ENCODE peak calls at places on chromosomes 16 and 17, in eight cellular contexts. One of them, this sample, is unnamed.

GRCh38 chr16:80356365-80356764 is 184.4 kb upstream of the DYNLRB2 start:
- DNase-seq in HCT116: no peak
- DNase-seq in T-helper 17 cell: no peak
- DNase-seq in GM04503: no peak
- DNase-seq in WERI-Rb-1: no peak
- DNase-seq in ACHN: no peak
- DNase-seq in stimulated activated CD8-positive, alpha-beta memory T cell treated with anti-CD3 and anti-CD28 coated beads, Interleukin-4, amount 100 ng/mL, for 24 hours: no peak
- DNase-seq in SK-MEL-5: no peak
- DNase-seq in this sample: no peak

GRCh38 chr17:15966879-15967248 is 21.9 kb downstream of the ADORA2B start:
- DNase-seq in HCT116: no peak
- DNase-seq in ACHN: peak; percentile 47
- DNase-seq in GM04503: no peak
- DNase-seq in WERI-Rb-1: no peak
- DNase-seq in SK-MEL-5: no peak
- DNase-seq in stimulated activated CD8-positive, alpha-beta memory T cell treated with anti-CD3 and anti-CD28 coated beads, Interleukin-4, amount 100 ng/mL, for 24 hours: no peak
- DNase-seq in T-helper 17 cell: no peak
- DNase-seq in this sample: no peak

GRCh38 chr16:85193876-85194275 is 81.6 kb upstream of the CIBAR2 start:
- DNase-seq in ACHN: no peak
- DNase-seq in T-helper 17 cell: no peak
- DNase-seq in GM04503: no peak
- DNase-seq in HCT116: no peak
- DNase-seq in WERI-Rb-1: no peak
- DNase-seq in stimulated activated CD8-positive, alpha-beta memory T cell treated with anti-CD3 and anti-CD28 coated beads, Interleukin-4, amount 100 ng/mL, for 24 hours: no peak
- DNase-seq in SK-MEL-5: no peak
- DNase-seq in this sample: no peak

GRCh38 chr17:79108870-79109269 is 34.2 kb downstream of the ENGASE start:
- DNase-seq in WERI-Rb-1: no peak
- DNase-seq in stimulated activated CD8-positive, alpha-beta memory T cell treated with anti-CD3 and anti-CD28 coated beads, Interleukin-4, amount 100 ng/mL, for 24 hours: no peak
- DNase-seq in T-helper 17 cell: no peak
- DNase-seq in SK-MEL-5: no peak
- DNase-seq in GM04503: no peak
- DNase-seq in ACHN: no peak
- DNase-seq in HCT116: no peak
- DNase-seq in this sample: no peak

GRCh38 chr17:39643271-39643670 is 6.3 kb downstream of the STARD3 start:
- DNase-seq in SK-MEL-5: no peak
- DNase-seq in HCT116: no peak
- DNase-seq in stimulated activated CD8-positive, alpha-beta memory T cell treated with anti-CD3 and anti-CD28 coated beads, Interleukin-4, amount 100 ng/mL, for 24 hours: no peak
- DNase-seq in T-helper 17 cell: no peak
- DNase-seq in GM04503: no peak
- DNase-seq in ACHN: peak; percentile 22
- DNase-seq in WERI-Rb-1: no peak
- DNase-seq in this sample: no peak

GRCh38 chr16:30112197-30113030 is 923 bp downstream of the GDPD3 start:
- DNase-seq in WERI-Rb-1: peak; percentile 75
- DNase-seq in GM04503: no peak
- DNase-seq in stimulated activated CD8-positive, alpha-beta memory T cell treated with anti-CD3 and anti-CD28 coated beads, Interleukin-4, amount 100 ng/mL, for 24 hours: peak; percentile 47
- DNase-seq in SK-MEL-5: peak; percentile 72
- DNase-seq in ACHN: peak; percentile 60
- DNase-seq in T-helper 17 cell: peak; percentile 44
- DNase-seq in HCT116: no peak
- DNase-seq in this sample: peak; percentile 52

GRCh38 chr17:79088997-79089328 is 14.3 kb downstream of the ENGASE start:
- DNase-seq in SK-MEL-5: no peak
- DNase-seq in T-helper 17 cell: no peak
- DNase-seq in WERI-Rb-1: no peak
- DNase-seq in GM04503: no peak
- DNase-seq in ACHN: no peak
- DNase-seq in stimulated activated CD8-positive, alpha-beta memory T cell treated with anti-CD3 and anti-CD28 coated beads, Interleukin-4, amount 100 ng/mL, for 24 hours: no peak
- DNase-seq in HCT116: no peak
- DNase-seq in this sample: no peak

GRCh38 chr16:68401871-68402747 is 46.2 kb downstream of the SMPD3 start:
- DNase-seq in WERI-Rb-1: no peak
- DNase-seq in T-helper 17 cell: no peak
- DNase-seq in GM04503: peak; percentile 38
- DNase-seq in SK-MEL-5: no peak
- DNase-seq in HCT116: no peak
- DNase-seq in stimulated activated CD8-positive, alpha-beta memory T cell treated with anti-CD3 and anti-CD28 coated beads, Interleukin-4, amount 100 ng/mL, for 24 hours: no peak
- DNase-seq in ACHN: no peak
- DNase-seq in this sample: no peak

GRCh38 chr17:29760771-29761682 is 138.3 kb upstream of the CORO6 start:
- DNase-seq in GM04503: no peak
- DNase-seq in T-helper 17 cell: peak; percentile 84
- DNase-seq in ACHN: peak; percentile 92
- DNase-seq in HCT116: no peak
- DNase-seq in WERI-Rb-1: no peak
- DNase-seq in stimulated activated CD8-positive, alpha-beta memory T cell treated with anti-CD3 and anti-CD28 coated beads, Interleukin-4, amount 100 ng/mL, for 24 hours: peak; percentile 93
- DNase-seq in SK-MEL-5: peak; percentile 86
- DNase-seq in this sample: peak; percentile 85

GRCh38 chr16:14302399-14303181 is 231.5 kb downstream of the MRTFB start:
- DNase-seq in WERI-Rb-1: peak; percentile 35
- DNase-seq in ACHN: peak; percentile 53
- DNase-seq in SK-MEL-5: no peak
- DNase-seq in T-helper 17 cell: no peak
- DNase-seq in HCT116: no peak
- DNase-seq in GM04503: no peak
- DNase-seq in stimulated activated CD8-positive, alpha-beta memory T cell treated with anti-CD3 and anti-CD28 coated beads, Interleukin-4, amount 100 ng/mL, for 24 hours: no peak
- DNase-seq in this sample: peak; percentile 4

GRCh38 chr17:80539022-80539421 is 5.6 kb upstream of the RPTOR start:
- DNase-seq in ACHN: no peak
- DNase-seq in stimulated activated CD8-positive, alpha-beta memory T cell treated with anti-CD3 and anti-CD28 coated beads, Interleukin-4, amount 100 ng/mL, for 24 hours: no peak
- DNase-seq in T-helper 17 cell: no peak
- DNase-seq in SK-MEL-5: peak; percentile 49
- DNase-seq in WERI-Rb-1: no peak
- DNase-seq in HCT116: no peak
- DNase-seq in GM04503: no peak
- DNase-seq in this sample: no peak

GRCh38 chr17:10031606-10032005 is 126.5 kb upstream of the RCVRN start:
- DNase-seq in WERI-Rb-1: no peak
- DNase-seq in T-helper 17 cell: no peak
- DNase-seq in stimulated activated CD8-positive, alpha-beta memory T cell treated with anti-CD3 and anti-CD28 coated beads, Interleukin-4, amount 100 ng/mL, for 24 hours: no peak
- DNase-seq in SK-MEL-5: no peak
- DNase-seq in HCT116: no peak
- DNase-seq in ACHN: no peak
- DNase-seq in GM04503: no peak
- DNase-seq in this sample: no peak

GRCh38 chr16:31501966-31502348 is 6.2 kb downstream of the RUSF1 start:
- DNase-seq in T-helper 17 cell: no peak
- DNase-seq in ACHN: no peak
- DNase-seq in HCT116: no peak
- DNase-seq in SK-MEL-5: no peak
- DNase-seq in GM04503: no peak
- DNase-seq in WERI-Rb-1: no peak
- DNase-seq in stimulated activated CD8-positive, alpha-beta memory T cell treated with anti-CD3 and anti-CD28 coated beads, Interleukin-4, amount 100 ng/mL, for 24 hours: no peak
- DNase-seq in this sample: no peak

GRCh38 chr17:81429353-81429774 is 34.1 kb downstream of the BAHCC1 start:
- DNase-seq in T-helper 17 cell: no peak
- DNase-seq in WERI-Rb-1: no peak
- DNase-seq in HCT116: no peak
- DNase-seq in ACHN: peak; percentile 86
- DNase-seq in GM04503: no peak
- DNase-seq in stimulated activated CD8-positive, alpha-beta memory T cell treated with anti-CD3 and anti-CD28 coated beads, Interleukin-4, amount 100 ng/mL, for 24 hours: no peak
- DNase-seq in SK-MEL-5: no peak
- DNase-seq in this sample: no peak

GRCh38 chr17:40854175-40854814 is 12.7 kb downstream of the KRT12 start:
- DNase-seq in ACHN: peak; percentile 82
- DNase-seq in HCT116: peak; percentile 71
- DNase-seq in T-helper 17 cell: no peak
- DNase-seq in WERI-Rb-1: no peak
- DNase-seq in stimulated activated CD8-positive, alpha-beta memory T cell treated with anti-CD3 and anti-CD28 coated beads, Interleukin-4, amount 100 ng/mL, for 24 hours: no peak
- DNase-seq in GM04503: peak; percentile 82
- DNase-seq in SK-MEL-5: peak; percentile 59
- DNase-seq in this sample: no peak

GRCh38 chr16:1993731-1994131 is 4.0 kb downstream of the SYNGR3 start:
- DNase-seq in HCT116: no peak
- DNase-seq in ACHN: peak; percentile 77
- DNase-seq in GM04503: no peak
- DNase-seq in stimulated activated CD8-positive, alpha-beta memory T cell treated with anti-CD3 and anti-CD28 coated beads, Interleukin-4, amount 100 ng/mL, for 24 hours: no peak
- DNase-seq in SK-MEL-5: no peak
- DNase-seq in WERI-Rb-1: no peak
- DNase-seq in T-helper 17 cell: no peak
- DNase-seq in this sample: no peak

GRCh38 chr17:73841431-73842060 is 197.3 kb upstream of the SDK2 start:
- DNase-seq in ACHN: peak; percentile 25
- DNase-seq in SK-MEL-5: peak; percentile 76
- DNase-seq in HCT116: no peak
- DNase-seq in T-helper 17 cell: no peak
- DNase-seq in GM04503: no peak
- DNase-seq in WERI-Rb-1: peak; percentile 75
- DNase-seq in stimulated activated CD8-positive, alpha-beta memory T cell treated with anti-CD3 and anti-CD28 coated beads, Interleukin-4, amount 100 ng/mL, for 24 hours: no peak
- DNase-seq in this sample: no peak

GRCh38 chr16:56657555-56658430 is at the start of gene MT1F:
- DNase-seq in T-helper 17 cell: peak; percentile 60
- DNase-seq in HCT116: peak; percentile 83
- DNase-seq in stimulated activated CD8-positive, alpha-beta memory T cell treated with anti-CD3 and anti-CD28 coated beads, Interleukin-4, amount 100 ng/mL, for 24 hours: peak; percentile 61
- DNase-seq in WERI-Rb-1: no peak
- DNase-seq in GM04503: no peak
- DNase-seq in ACHN: peak; percentile 89
- DNase-seq in SK-MEL-5: peak; percentile 37
- DNase-seq in this sample: peak; percentile 67

GRCh38 chr17:37162800-37163199 is 213.0 kb upstream of the C17orf78 start:
- DNase-seq in ACHN: no peak
- DNase-seq in WERI-Rb-1: no peak
- DNase-seq in stimulated activated CD8-positive, alpha-beta memory T cell treated with anti-CD3 and anti-CD28 coated beads, Interleukin-4, amount 100 ng/mL, for 24 hours: no peak
- DNase-seq in GM04503: no peak
- DNase-seq in SK-MEL-5: peak; percentile 27
- DNase-seq in T-helper 17 cell: no peak
- DNase-seq in HCT116: no peak
- DNase-seq in this sample: no peak

GRCh38 chr16:19609359-19609758 is 53.9 kb downstream of the VPS35L start:
- DNase-seq in stimulated activated CD8-positive, alpha-beta memory T cell treated with anti-CD3 and anti-CD28 coated beads, Interleukin-4, amount 100 ng/mL, for 24 hours: no peak
- DNase-seq in GM04503: no peak
- DNase-seq in ACHN: no peak
- DNase-seq in HCT116: no peak
- DNase-seq in T-helper 17 cell: no peak
- DNase-seq in WERI-Rb-1: no peak
- DNase-seq in SK-MEL-5: no peak
- DNase-seq in this sample: no peak

GRCh38 chr17:395179-395578 is 42.6 kb upstream of the RPH3AL start:
- DNase-seq in HCT116: no peak
- DNase-seq in T-helper 17 cell: no peak
- DNase-seq in ACHN: no peak
- DNase-seq in GM04503: no peak
- DNase-seq in WERI-Rb-1: no peak
- DNase-seq in SK-MEL-5: no peak
- DNase-seq in stimulated activated CD8-positive, alpha-beta memory T cell treated with anti-CD3 and anti-CD28 coated beads, Interleukin-4, amount 100 ng/mL, for 24 hours: no peak
- DNase-seq in this sample: no peak

GRCh38 chr17:13597723-13598347 is 3.9 kb downstream of the HS3ST3A1 start:
- DNase-seq in HCT116: peak; percentile 27
- DNase-seq in SK-MEL-5: peak; percentile 61
- DNase-seq in ACHN: peak; percentile 72
- DNase-seq in T-helper 17 cell: no peak
- DNase-seq in stimulated activated CD8-positive, alpha-beta memory T cell treated with anti-CD3 and anti-CD28 coated beads, Interleukin-4, amount 100 ng/mL, for 24 hours: no peak
- DNase-seq in WERI-Rb-1: peak; percentile 46
- DNase-seq in GM04503: no peak
- DNase-seq in this sample: no peak

GRCh38 chr17:64424318-64424717 is 24.6 kb upstream of the MILR1 start:
- DNase-seq in HCT116: no peak
- DNase-seq in GM04503: no peak
- DNase-seq in ACHN: no peak
- DNase-seq in SK-MEL-5: no peak
- DNase-seq in T-helper 17 cell: no peak
- DNase-seq in WERI-Rb-1: no peak
- DNase-seq in stimulated activated CD8-positive, alpha-beta memory T cell treated with anti-CD3 and anti-CD28 coated beads, Interleukin-4, amount 100 ng/mL, for 24 hours: no peak
- DNase-seq in this sample: no peak

GRCh38 chr17:16870253-16871245 is 101.4 kb downstream of the TNFRSF13B start:
- DNase-seq in GM04503: no peak
- DNase-seq in HCT116: no peak
- DNase-seq in T-helper 17 cell: no peak
- DNase-seq in WERI-Rb-1: no peak
- DNase-seq in ACHN: no peak
- DNase-seq in stimulated activated CD8-positive, alpha-beta memory T cell treated with anti-CD3 and anti-CD28 coated beads, Interleukin-4, amount 100 ng/mL, for 24 hours: no peak
- DNase-seq in SK-MEL-5: no peak
- DNase-seq in this sample: no peak

GRCh38 chr17:42288985-42289862 is 926 bp downstream of the STAT5A start:
- DNase-seq in T-helper 17 cell: peak; percentile 40
- DNase-seq in GM04503: no peak
- DNase-seq in stimulated activated CD8-positive, alpha-beta memory T cell treated with anti-CD3 and anti-CD28 coated beads, Interleukin-4, amount 100 ng/mL, for 24 hours: peak; percentile 40
- DNase-seq in SK-MEL-5: no peak
- DNase-seq in HCT116: no peak
- DNase-seq in WERI-Rb-1: no peak
- DNase-seq in ACHN: no peak
- DNase-seq in this sample: peak; percentile 43

GRCh38 chr17:61390479-61390791 is 9.2 kb upstream of the TBX2 start:
- DNase-seq in stimulated activated CD8-positive, alpha-beta memory T cell treated with anti-CD3 and anti-CD28 coated beads, Interleukin-4, amount 100 ng/mL, for 24 hours: no peak
- DNase-seq in HCT116: no peak
- DNase-seq in WERI-Rb-1: no peak
- DNase-seq in SK-MEL-5: no peak
- DNase-seq in GM04503: no peak
- DNase-seq in ACHN: no peak
- DNase-seq in T-helper 17 cell: no peak
- DNase-seq in this sample: no peak

GRCh38 chr16:84368327-84368996 is at the start of gene ATP2C2:
- DNase-seq in stimulated activated CD8-positive, alpha-beta memory T cell treated with anti-CD3 and anti-CD28 coated beads, Interleukin-4, amount 100 ng/mL, for 24 hours: no peak
- DNase-seq in SK-MEL-5: no peak
- DNase-seq in T-helper 17 cell: no peak
- DNase-seq in ACHN: no peak
- DNase-seq in GM04503: no peak
- DNase-seq in HCT116: peak; percentile 51
- DNase-seq in WERI-Rb-1: no peak
- DNase-seq in this sample: no peak